ENCODE peak calls at places on chromosome 15, in five cellular contexts. Q is cardiac muscle cell, T is H9, L is psoas muscle, J is Caco-2. O is an unnamed sample.

GRCh38 chr15:71634820-71635219 is 175.5 kb upstream of the NR2E3 start:
- DNase-seq in Q (peak), T (no peak), L (no peak), J (no peak), O (no peak)

GRCh38 chr15:86183765-86184491 is 104.3 kb downstream of the AGBL1 start:
- DNase-seq in Q (no peak), T (no peak), L (peak), J (no peak), O (no peak)

GRCh38 chr15:84731774-84732173 is 15.8 kb upstream of the SEC11A start:
- DNase-seq in Q (no peak), T (no peak), L (no peak), J (no peak), O (no peak)

GRCh38 chr15:92429378-92430066 is 35.8 kb downstream of the ST8SIA2 start:
- DNase-seq in Q (no peak), T (no peak), L (no peak), J (no peak), O (no peak)

GRCh38 chr15:51776952-51777574 is 25.7 kb downstream of the TMOD2 start:
- DNase-seq in Q (peak), T (peak), L (no peak), J (peak), O (no peak)

GRCh38 chr15:58065445-58066041 is at the start of gene ALDH1A2:
- DNase-seq in Q (peak), T (peak), L (peak), J (no peak), O (no peak)

GRCh38 chr15:40960926-40961325 is 7.7 kb downstream of the CHAC1 start:
- DNase-seq in Q (no peak), T (no peak), L (no peak), J (peak), O (no peak)

GRCh38 chr15:38085931-38086562 is 151.6 kb downstream of the TMCO5A start:
- DNase-seq in Q (no peak), T (no peak), L (no peak), J (no peak), O (no peak)

GRCh38 chr15:57133127-57133968 is 214.9 kb downstream of the TCF12 start:
- DNase-seq in Q (no peak), T (no peak), L (peak), J (no peak), O (no peak)

GRCh38 chr15:80201256-80202015 is 48.6 kb downstream of the FAH start:
- DNase-seq in Q (no peak), T (no peak), L (no peak), J (no peak), O (peak)

GRCh38 chr15:23866832-23867231 is 179.7 kb upstream of the NDN start:
- DNase-seq in Q (peak), T (no peak), L (no peak), J (no peak), O (no peak)

GRCh38 chr15:69813881-69814280 is 283.8 kb downstream of the TLE3 start:
- DNase-seq in Q (no peak), T (no peak), L (no peak), J (no peak), O (no peak)

GRCh38 chr15:40650479-40650878 is 44.5 kb upstream of the RAD51 start:
- DNase-seq in Q (no peak), T (no peak), L (no peak), J (no peak), O (no peak)

GRCh38 chr15:101450561-101451145 is 38.9 kb downstream of the PCSK6 start:
- DNase-seq in Q (no peak), T (no peak), L (no peak), J (no peak), O (no peak)

GRCh38 chr15:44193651-44194396 is 1.2 kb downstream of the FRMD5 start:
- DNase-seq in Q (peak), T (peak), L (no peak), J (no peak), O (no peak)

GRCh38 chr15:82805994-82806406 is at the start of gene FSD2:
- DNase-seq in Q (peak), T (no peak), L (peak), J (no peak), O (peak)

GRCh38 chr15:40995656-40996055 is 42.4 kb downstream of the CHAC1 start:
- DNase-seq in Q (no peak), T (no peak), L (no peak), J (no peak), O (no peak)

GRCh38 chr15:57732526-57733331 is 26.2 kb downstream of the POLR2M start:
- DNase-seq in Q (peak), T (peak), L (no peak), J (no peak), O (no peak)

GRCh38 chr15:62190257-62190656 is 25.2 kb upstream of the C2CD4B start:
- DNase-seq in Q (no peak), T (no peak), L (no peak), J (no peak), O (no peak)

GRCh38 chr15:81419304-81419943 is 45.4 kb upstream of the TMC3 start:
- DNase-seq in Q (peak), T (peak), L (no peak), J (no peak), O (no peak)

GRCh38 chr15:40767838-40768491 is 1.8 kb upstream of the C15orf62 start:
- DNase-seq in Q (no peak), T (no peak), L (no peak), J (no peak), O (no peak)

GRCh38 chr15:95760508-95760907 is 570.0 kb upstream of the NR2F2 start:
- DNase-seq in Q (peak), T (peak), L (no peak), J (peak), O (no peak)

GRCh38 chr15:91908401-91908800 is 54.9 kb downstream of the SLCO3A1 start:
- DNase-seq in Q (no peak), T (no peak), L (no peak), J (no peak), O (no peak)

GRCh38 chr15:78101423-78102105 is 9.2 kb downstream of the SH2D7 start:
- DNase-seq in Q (no peak), T (no peak), L (no peak), J (peak), O (no peak)

GRCh38 chr15:79092382-79092781 is 1.8 kb upstream of the RASGRF1 start:
- DNase-seq in Q (no peak), T (peak), L (no peak), J (no peak), O (peak)

GRCh38 chr15:25859838-25860645 is 3.1 kb downstream of the ATP10A start:
- DNase-seq in Q (no peak), T (no peak), L (no peak), J (no peak), O (peak)

GRCh38 chr15:73932381-73933191 is 6.3 kb downstream of the LOXL1 start:
- DNase-seq in Q (no peak), T (no peak), L (peak), J (no peak), O (no peak)

GRCh38 chr15:28002136-28002861 is 96.8 kb downstream of the OCA2 start:
- DNase-seq in Q (no peak), T (no peak), L (no peak), J (no peak), O (no peak)

GRCh38 chr15:26294062-26294689 is 431.0 kb upstream of the ATP10A start:
- DNase-seq in Q (peak), T (peak), L (no peak), J (no peak), O (no peak)

GRCh38 chr15:41772720-41773331 is 1.5 kb upstream of the MAPKBP1 start:
- DNase-seq in Q (peak), T (peak), L (no peak), J (peak), O (no peak)

DNA sequence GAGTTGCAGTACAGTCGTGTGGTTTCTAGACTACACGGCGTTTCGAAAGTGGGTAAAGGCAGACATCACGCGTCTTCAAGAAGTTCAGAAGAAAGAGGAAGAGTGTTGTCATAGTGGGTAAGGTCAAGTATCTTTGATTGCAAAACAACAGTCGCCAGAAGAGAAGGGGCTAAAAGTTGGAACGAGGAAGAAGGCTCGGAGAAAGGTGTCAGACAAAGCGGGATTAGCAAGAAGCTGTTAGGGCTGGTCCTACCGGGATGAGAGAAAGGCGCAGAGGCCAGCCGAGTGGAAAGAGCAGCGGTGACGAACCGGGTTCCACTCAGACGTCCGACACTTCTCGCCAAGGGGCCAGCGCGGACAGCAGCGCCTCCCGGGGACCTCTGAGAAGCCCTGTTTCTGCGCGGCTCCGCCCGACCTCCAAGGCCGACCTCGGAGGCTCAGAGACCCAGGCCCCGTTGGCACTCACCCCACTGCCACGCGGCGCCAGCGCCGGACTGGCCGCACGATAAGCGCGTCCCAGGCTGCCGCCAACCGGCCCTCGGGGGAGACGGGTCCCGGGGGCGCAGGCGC is 480 bp downstream of the ADPGK start:
- DNase-seq in Q (no peak), T (no peak), L (no peak), J (peak), O (no peak)
- TF ChIP-seq CTCF in Q (peak), T (no peak), L (no peak), J (no peak), O (no peak)

GRCh38 chr15:90203473-90203872 is 2.3 kb downstream of the SEMA4B start:
- DNase-seq in Q (no peak), T (no peak), L (no peak), J (no peak), O (no peak)

GRCh38 chr15:90202929-90203328 is 1.8 kb downstream of the SEMA4B start:
- DNase-seq in Q (no peak), T (no peak), L (no peak), J (no peak), O (no peak)

GRCh38 chr15:90201944-90202375 is 830 bp downstream of the SEMA4B start:
- DNase-seq in Q (peak), T (no peak), L (no peak), J (no peak), O (no peak)

GRCh38 chr15:90200534-90201139 is 493 bp upstream of the SEMA4B start:
- DNase-seq in Q (no peak), T (no peak), L (no peak), J (no peak), O (no peak)

DNA sequence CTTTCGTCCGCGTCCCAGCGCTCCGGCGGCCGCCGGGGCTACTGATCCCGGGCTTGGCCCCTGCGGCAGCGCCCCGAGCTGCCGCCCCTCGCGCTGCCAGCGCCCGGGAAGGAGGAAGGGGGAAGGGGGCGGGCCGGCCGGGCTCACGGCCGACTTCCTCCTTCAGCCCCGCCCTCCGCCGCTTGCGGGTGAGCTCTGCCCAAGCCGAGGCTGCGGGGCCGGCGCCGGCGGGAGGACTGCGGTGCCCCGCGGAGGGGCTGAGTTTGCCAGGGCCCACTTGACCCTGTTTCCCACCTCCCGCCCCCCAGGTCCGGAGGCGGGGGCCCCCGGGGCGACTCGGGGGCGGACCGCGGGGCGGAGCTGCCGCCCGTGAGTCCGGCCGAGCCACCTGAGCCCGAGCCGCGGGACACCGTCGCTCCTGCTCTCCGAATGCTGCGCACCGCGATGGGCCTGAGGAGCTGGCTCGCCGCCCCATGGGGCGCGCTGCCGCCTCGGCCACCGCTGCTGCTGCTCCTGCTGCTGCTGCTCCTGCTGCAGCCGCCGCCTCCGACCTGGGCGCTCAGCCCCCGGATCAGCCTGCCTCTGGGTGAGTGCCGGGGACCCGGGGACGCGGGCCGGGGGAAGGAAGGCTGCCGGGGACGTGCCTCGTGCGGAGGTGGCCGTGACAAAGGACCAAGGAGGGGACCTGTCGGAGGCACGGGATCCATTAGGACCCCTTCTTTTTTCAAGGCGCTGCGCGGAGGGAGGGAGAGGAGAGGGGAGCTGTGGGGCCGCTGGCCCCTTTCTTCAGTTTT is at the start of gene SEMA4B:
- DNase-seq in Q (peak), T (peak), L (peak), J (peak), O (no peak)
- TF ChIP-seq CTCF in Q (no peak), T (no peak), L (no peak), J (no peak), O (no peak)

GRCh38 chr15:29105151-29105785 is 164.4 kb downstream of the NSMCE3 start:
- DNase-seq in Q (no peak), T (no peak), L (peak), J (no peak), O (no peak)

GRCh38 chr15:29103825-29104565 is 165.6 kb downstream of the NSMCE3 start:
- DNase-seq in Q (peak), T (peak), L (peak), J (no peak), O (peak)

GRCh38 chr15:29106116-29106515 is 163.5 kb downstream of the NSMCE3 start:
- DNase-seq in Q (no peak), T (no peak), L (no peak), J (no peak), O (no peak)

GRCh38 chr15:29102911-29103824 is 166.5 kb downstream of the NSMCE3 start:
- DNase-seq in Q (no peak), T (no peak), L (peak), J (no peak), O (no peak)

GRCh38 chr15:29104566-29104880 is 165.1 kb downstream of the NSMCE3 start:
- DNase-seq in Q (no peak), T (no peak), L (peak), J (no peak), O (no peak)
- TF ChIP-seq CTCF in Q (no peak), T (no peak), L (no peak), J (no peak), O (no peak)

GRCh38 chr15:50686468-50687301 is at the start of gene TRPM7:
- DNase-seq in Q (peak), T (peak), L (peak), J (peak), O (peak)
- TF ChIP-seq CTCF in Q (peak), T (no peak), L (no peak), J (no peak), O (no peak)

DNA sequence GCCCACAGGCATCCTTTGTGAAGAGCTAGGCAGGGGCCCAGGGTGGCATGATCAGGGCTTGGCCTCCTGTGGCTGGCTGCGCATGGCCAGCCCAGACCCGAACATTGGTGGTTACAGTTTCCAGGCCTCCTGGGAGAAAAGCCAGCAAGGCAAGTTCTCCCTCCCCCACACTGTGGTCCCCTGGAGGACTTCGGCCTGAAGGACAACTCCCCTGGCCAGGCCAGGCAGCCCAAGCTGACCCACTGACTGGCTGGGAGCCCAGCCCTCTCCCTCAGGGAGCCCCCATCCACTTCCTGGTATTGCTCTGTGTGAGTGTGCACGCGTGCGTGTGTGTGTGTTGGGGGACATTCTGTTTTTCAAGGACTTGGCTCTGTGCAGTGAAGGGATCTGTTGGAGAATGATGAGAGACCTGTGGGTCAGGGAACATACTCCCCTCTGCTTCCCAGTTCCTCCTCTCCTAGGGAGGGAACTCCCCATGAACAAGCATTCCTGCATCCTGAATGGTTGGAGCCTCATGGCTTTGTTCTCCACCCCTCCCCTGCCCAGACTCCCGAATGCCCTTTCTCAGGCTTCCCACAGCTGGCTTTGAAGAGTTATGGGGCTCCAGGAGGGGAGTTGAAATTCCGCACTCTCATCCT is 29.5 kb downstream of the CORO2B start:
- DNase-seq in Q (peak), T (peak), L (peak), J (no peak), O (peak)
- TF ChIP-seq CTCF in Q (no peak), T (no peak), L (no peak), J (no peak), O (no peak)